ENCODE peak calls at places on chromosomes 3 and 15, in four cellular contexts. C is heart right ventricle, S is IMR-90, I is brain microvascular endothelial cell. N is an unnamed sample.

GRCh38 chr3:102091358-102091757 is 242.0 kb downstream of the NFKBIZ start:
- DNase-seq in I (no peak), C (no peak), S (no peak), N (no peak)

GRCh38 chr3:45434996-45435395 is 46.6 kb downstream of the LARS2 start:
- DNase-seq in I (no peak), C (no peak), S (no peak), N (no peak)

GRCh38 chr3:57729339-57730039 is 26.6 kb upstream of the SLMAP start:
- DNase-seq in C (no peak), S (peak; percentile 35), I (no peak), N (no peak)

GRCh38 chr15:78396976-78397375 is 41.0 kb upstream of the IREB2 start:
- DNase-seq in S (peak; percentile 10), I (no peak), C (peak; percentile 33), N (peak; percentile 5)

GRCh38 chr15:80331886-80332406 is 72.2 kb upstream of the ARNT2 start:
- DNase-seq in I (no peak), C (no peak), S (no peak), N (no peak)

GRCh38 chr15:69921626-69922624 is 175.8 kb downstream of the TLE3 start:
- DNase-seq in S (no peak), I (no peak), C (no peak), N (no peak)

GRCh38 chr15:74376226-74376625 is 8.8 kb upstream of the CYP11A1 start:
- DNase-seq in I (no peak), S (no peak), C (no peak), N (no peak)

GRCh38 chr3:4852780-4853748 is 126.2 kb upstream of the BHLHE40 start:
- DNase-seq in C (no peak), S (no peak), I (peak; percentile 35), N (no peak)

GRCh38 chr3:157700405-157700804 is 197.2 kb upstream of the VEPH1 start:
- DNase-seq in C (no peak), S (peak; percentile 1), I (no peak), N (no peak)

GRCh38 chr3:11536132-11536935 is 107.4 kb downstream of the VGLL4 start:
- DNase-seq in S (no peak), I (no peak), C (no peak), N (no peak)

GRCh38 chr15:29437888-29438713 is 168.5 kb upstream of the NSMCE3 start:
- DNase-seq in C (no peak), I (no peak), S (no peak), N (no peak)

GRCh38 chr3:34793066-34793465 is 846.3 kb upstream of the ARPP21 start:
- DNase-seq in S (no peak), I (no peak), C (no peak), N (no peak)

GRCh38 chr15:101057841-101058407 is 138.8 kb downstream of the LRRK1 start:
- DNase-seq in S (no peak), C (no peak), I (no peak), N (no peak)

GRCh38 chr3:138497021-138497420 is 62.6 kb downstream of the ESYT3 start:
- DNase-seq in S (no peak), I (no peak), C (no peak), N (no peak)

GRCh38 chr15:59185725-59186124 is 20.9 kb upstream of the LDHAL6B start:
- DNase-seq in C (no peak), I (no peak), S (no peak), N (no peak)

GRCh38 chr3:126961191-126961790 is 21.6 kb upstream of the PLXNA1 start:
- DNase-seq in S (peak; percentile 61), C (peak; percentile 76), I (peak; percentile 20), N (no peak)

GRCh38 chr3:183108002-183108449 is 8.7 kb upstream of the MCCC1 start:
- DNase-seq in C (no peak), S (peak; percentile 44), I (no peak), N (no peak)

GRCh38 chr3:54122046-54122801 is at the start of gene CACNA2D3:
- DNase-seq in C (peak; percentile 74), I (no peak), S (no peak), N (peak; percentile 41)
- H3K27ac ChIP-seq in C (peak within 1 kb of the TSS; percentile 76), I (no peak within 1 kb of the TSS), S (no peak within 1 kb of the TSS), N (no peak within 1 kb of the TSS)

GRCh38 chr3:61666615-61667320 is 105.4 kb downstream of the PTPRG start:
- DNase-seq in S (no peak), C (no peak), I (no peak), N (no peak)

GRCh38 chr3:61669203-61669602 is 107.8 kb downstream of the PTPRG start:
- DNase-seq in C (no peak), I (no peak), S (no peak), N (no peak)

GRCh38 chr3:61667417-61668213 is 106.2 kb downstream of the PTPRG start:
- DNase-seq in S (no peak), C (no peak), I (no peak), N (no peak)

GRCh38 chr3:61669676-61670299 is 108.4 kb downstream of the PTPRG start:
- DNase-seq in C (no peak), I (no peak), S (no peak), N (no peak)

DNA sequence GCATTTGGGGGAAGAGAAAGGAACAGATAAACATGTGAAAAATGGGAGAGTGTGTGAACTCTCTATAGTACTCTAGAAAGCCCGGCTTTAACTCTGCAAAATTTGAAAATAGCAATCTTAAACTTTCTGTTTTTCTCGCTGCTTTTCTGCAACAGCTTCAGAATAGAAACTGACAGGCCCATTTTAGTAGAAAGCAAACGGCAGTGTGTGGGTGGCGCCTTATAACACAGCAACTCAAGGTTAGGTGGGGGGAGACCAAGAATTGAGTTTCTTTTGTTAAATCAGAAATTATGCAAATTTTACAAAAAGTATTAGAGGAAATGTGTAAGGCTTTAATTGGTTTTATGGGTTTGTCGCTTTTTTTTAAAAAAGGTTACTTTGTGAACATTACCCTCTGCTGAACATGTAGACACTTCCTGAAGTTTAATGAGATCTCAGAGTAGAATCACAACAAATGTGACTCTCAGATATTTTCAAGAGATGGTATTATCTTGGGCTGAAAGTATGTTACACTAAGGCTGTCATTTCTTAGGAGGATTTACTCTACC is 107.0 kb downstream of the PTPRG start:
- DNase-seq in C (no peak), S (no peak), I (no peak), N (no peak)
- H3K27ac ChIP-seq in C (no peak overlapping the region), S (no peak overlapping the region), I (no peak overlapping the region), N (no peak overlapping the region)

DNA sequence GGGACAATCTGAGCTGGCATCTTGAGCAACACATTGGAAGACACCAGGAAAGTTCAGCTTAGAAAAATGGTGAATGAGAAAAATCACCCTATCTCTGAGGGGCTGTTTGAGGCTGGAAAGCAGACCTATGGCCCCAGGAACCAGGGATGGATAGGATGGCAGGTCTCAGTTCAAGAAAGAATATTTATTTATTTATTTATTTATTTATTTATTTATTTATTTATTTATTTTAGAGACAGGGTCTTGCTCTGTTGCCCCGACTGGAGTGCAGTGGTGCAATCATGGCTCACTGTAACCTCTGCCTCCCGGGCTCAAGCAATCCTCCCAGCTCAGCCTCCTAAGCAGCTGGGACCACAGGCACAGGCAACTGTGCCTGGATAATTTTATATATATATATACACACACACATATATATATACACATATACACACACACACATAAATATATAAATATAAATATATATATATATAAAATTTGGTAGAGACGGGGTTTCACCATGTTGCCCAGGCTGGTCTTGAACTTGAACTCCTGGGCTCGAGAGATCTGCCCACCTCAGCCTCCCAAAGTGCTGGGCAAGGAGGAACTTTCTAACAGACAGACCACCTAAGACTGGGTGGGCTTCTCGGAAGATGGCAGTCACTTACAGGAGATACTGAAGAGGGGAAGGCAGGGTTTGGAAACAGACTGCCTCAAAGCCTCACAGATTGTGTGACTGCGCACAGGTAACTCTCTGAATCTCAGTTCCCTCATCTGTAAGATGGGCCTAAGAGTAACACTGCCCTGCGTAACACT is 29.7 kb downstream of the CCDC13 start:
- DNase-seq in S (no peak), I (no peak), C (no peak), N (no peak)
- H3K27ac ChIP-seq in S (no peak overlapping the region), I (no peak overlapping the region), C (peak overlapping the region; percentile 42), N (peak overlapping the region; percentile 93)

GRCh38 chr15:75655911-75656310 is 8.2 kb downstream of the SNX33 start:
- DNase-seq in S (no peak), I (no peak), C (no peak), N (no peak)

GRCh38 chr15:75653347-75653913 is 5.7 kb downstream of the SNX33 start:
- DNase-seq in C (no peak), S (no peak), I (no peak), N (no peak)

GRCh38 chr15:75651810-75652543 is 4.3 kb downstream of the SNX33 start:
- DNase-seq in C (no peak), S (no peak), I (no peak), N (no peak)

GRCh38 chr15:75656331-75656730 is 8.6 kb downstream of the SNX33 start:
- DNase-seq in I (no peak), S (no peak), C (no peak), N (no peak)

DNA sequence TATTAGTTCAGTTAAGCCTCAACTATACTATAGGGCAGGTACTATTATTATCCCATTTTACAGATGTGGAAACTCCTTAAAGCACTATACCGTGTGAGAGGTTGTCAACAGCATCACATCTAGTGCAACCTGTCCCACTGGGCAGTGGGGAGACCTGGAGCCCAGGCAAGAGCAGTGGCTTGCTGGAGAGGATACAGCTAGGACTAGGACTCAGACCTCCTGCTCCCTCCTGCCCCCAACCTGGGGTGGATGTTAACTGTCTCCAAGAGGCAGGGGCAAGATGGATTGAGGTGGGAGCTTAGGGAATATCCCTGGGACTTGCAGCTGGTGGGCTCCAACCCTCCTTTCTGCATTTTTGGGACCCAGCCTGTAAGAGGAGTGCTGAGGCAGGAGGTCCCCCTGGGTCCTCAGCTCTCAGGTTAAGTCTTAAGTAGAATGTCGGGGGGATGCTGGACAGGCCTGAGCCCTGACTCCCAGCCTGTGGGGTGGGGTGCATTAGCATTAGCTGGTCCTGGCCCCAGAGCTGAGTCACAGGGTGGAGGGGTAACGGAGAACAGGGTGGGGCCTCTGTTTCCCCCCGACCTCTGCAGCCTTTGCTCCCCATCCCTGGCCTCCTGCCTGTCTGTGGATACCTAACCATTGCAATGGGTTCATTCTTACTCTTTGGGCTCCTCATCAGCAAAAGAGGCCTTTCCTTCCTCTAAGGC is 6.6 kb downstream of the SNX33 start:
- DNase-seq in I (no peak), C (no peak), S (no peak), N (no peak)
- H3K27ac ChIP-seq in I (no peak overlapping the region), C (no peak overlapping the region), S (no peak overlapping the region), N (no peak overlapping the region)

DNA sequence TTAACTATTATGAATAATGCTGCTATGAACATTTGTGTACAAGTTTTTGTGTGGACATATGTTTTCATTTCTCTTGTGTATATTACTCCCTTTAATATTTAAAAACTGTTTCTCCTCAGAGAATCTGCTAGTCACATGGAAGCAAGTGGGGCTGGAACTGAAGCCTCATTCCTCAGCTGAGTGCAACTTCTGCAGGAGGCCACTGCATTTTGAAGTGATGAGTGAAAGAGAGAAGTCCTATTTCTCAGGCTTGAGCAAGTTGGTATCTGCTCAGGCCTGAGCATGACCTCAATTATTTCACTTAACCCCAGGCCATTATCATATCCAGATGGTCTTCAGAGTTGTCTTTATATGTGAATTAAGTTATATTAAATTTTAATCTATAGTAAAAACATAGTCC is 11.5 kb downstream of the TLR9 start:
- DNase-seq in S (no peak), I (no peak), C (no peak), N (no peak)
- H3K27ac ChIP-seq in S (no peak overlapping the region), I (no peak overlapping the region), C (no peak overlapping the region), N (no peak overlapping the region)

DNA sequence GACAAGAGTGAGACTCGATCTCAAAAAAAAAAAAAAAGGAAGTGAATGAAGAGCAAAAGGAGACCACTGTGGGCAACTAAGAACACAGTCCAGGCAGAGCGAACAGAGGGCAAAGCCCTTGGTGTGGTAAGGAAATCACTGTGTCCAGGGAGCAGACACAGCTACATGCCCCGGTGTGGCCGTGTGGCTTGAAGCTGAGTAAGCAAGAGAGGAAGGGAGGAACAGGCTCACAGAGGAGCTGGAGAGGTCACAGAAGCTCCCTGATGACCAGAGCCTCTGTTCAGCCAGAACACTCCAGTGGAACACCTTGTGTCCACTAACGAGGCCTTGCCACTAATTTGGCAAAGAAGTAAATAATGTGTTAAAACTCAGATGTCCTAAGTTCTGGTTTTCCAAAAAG is 60.6 kb upstream of the GATA2 start:
- DNase-seq in C (no peak), S (no peak), I (no peak), N (no peak)
- H3K27ac ChIP-seq in C (no peak overlapping the region), S (no peak overlapping the region), I (no peak overlapping the region), N (no peak overlapping the region)

GRCh38 chr3:141830508-141830907 is 45.9 kb upstream of the ATP1B3 start:
- DNase-seq in I (no peak), C (no peak), S (peak; percentile 6), N (no peak)
- H3K27ac ChIP-seq in I (no peak overlapping the region), C (no peak overlapping the region), S (no peak overlapping the region), N (no peak overlapping the region)